ENCODE peak calls at places on chromosomes 3 and 15, in five cellular contexts. S, E, N, F and C are unnamed samples.

GRCh38 chr3:169365993-169366915 is 297.3 kb downstream of the MECOM start:
- DNase-seq in E (no peak), F (no peak), N (no peak), S (no peak), C (no peak)

GRCh38 chr15:73794501-73795133 is 41.5 kb upstream of the INSYN1 start:
- DNase-seq in E (no peak), N (no peak), S (no peak), F (no peak), C (no peak)

GRCh38 chr15:37907136-37907535 is 27.3 kb upstream of the TMCO5A start:
- DNase-seq in F (no peak), N (no peak), E (no peak), S (no peak), C (no peak)

GRCh38 chr15:65303687-65304392 is 637 bp upstream of the RNU5B-1 start:
- DNase-seq in F (peak), E (peak), S (no peak), N (peak), C (peak)

GRCh38 chr15:74847462-74847861 is 4.5 kb upstream of the ULK3 start:
- DNase-seq in S (no peak), N (no peak), E (peak), F (no peak), C (no peak)

GRCh38 chr15:65881766-65882434 is 12.6 kb downstream of the RAB11A start:
- DNase-seq in F (no peak), S (no peak), E (no peak), N (no peak), C (no peak)

GRCh38 chr15:58477228-58477627 is 45.4 kb downstream of the LIPC start:
- DNase-seq in S (no peak), F (no peak), N (no peak), E (no peak), C (no peak)

GRCh38 chr15:93103823-93104222 is 14.8 kb upstream of the RGMA start:
- DNase-seq in N (no peak), S (no peak), E (no peak), F (no peak), C (no peak)

GRCh38 chr15:83346342-83346741 is 61.9 kb upstream of the BNC1 start:
- DNase-seq in F (no peak), E (no peak), N (no peak), S (no peak), C (no peak)

GRCh38 chr3:192033246-192033645 is 572.3 kb downstream of the PYDC2 start:
- DNase-seq in F (no peak), S (no peak), E (no peak), N (no peak), C (no peak)

GRCh38 chr15:92020207-92020606 is 166.7 kb downstream of the SLCO3A1 start:
- DNase-seq in S (no peak), E (no peak), F (no peak), N (no peak), C (no peak)

GRCh38 chr3:132543016-132543739 is 53.9 kb upstream of the ACKR4 start:
- DNase-seq in N (no peak), E (no peak), F (no peak), S (no peak), C (no peak)

GRCh38 chr3:55169608-55170010 is 241.8 kb upstream of the LRTM1 start:
- DNase-seq in N (no peak), S (no peak), F (no peak), E (no peak), C (no peak)

GRCh38 chr3:101941253-101942039 is 92.1 kb downstream of the NFKBIZ start:
- DNase-seq in F (no peak), N (no peak), E (no peak), S (no peak), C (no peak)

GRCh38 chr3:113890256-113890900 is 51.8 kb downstream of the GRAMD1C start:
- DNase-seq in E (no peak), S (no peak), F (no peak), N (no peak), C (no peak)

GRCh38 chr3:157631468-157631867 is 128.3 kb upstream of the VEPH1 start:
- DNase-seq in E (no peak), F (no peak), S (no peak), N (no peak), C (no peak)

GRCh38 chr3:184299488-184300376 is 691 bp downstream of the PSMD2 start:
- DNase-seq in F (no peak), N (no peak), E (no peak), S (no peak), C (no peak)

GRCh38 chr3:160831411-160831810 is 75.4 kb downstream of the PPM1L start:
- DNase-seq in E (no peak), N (no peak), S (no peak), F (no peak), C (no peak)

GRCh38 chr15:75224281-75224680 is 22.6 kb downstream of the C15orf39 start:
- DNase-seq in N (no peak), S (no peak), F (no peak), E (no peak), C (peak)

GRCh38 chr3:45646051-45646585 is 43.1 kb upstream of the SACM1L start:
- DNase-seq in N (no peak), S (no peak), E (no peak), F (no peak), C (no peak)

GRCh38 chr15:90680371-90680935 is 36.7 kb upstream of the BLM start:
- DNase-seq in N (no peak), F (no peak), E (no peak), S (no peak), C (no peak)

GRCh38 chr15:81291916-81292424 is 32.0 kb downstream of the STARD5 start:
- DNase-seq in N (no peak), S (no peak), F (no peak), E (no peak), C (no peak)

GRCh38 chr3:69142090-69142489 is 19.7 kb upstream of the LMOD3 start:
- DNase-seq in S (no peak), F (no peak), N (no peak), E (no peak), C (no peak)